ENCODE peak calls at places on chromosomes 3 and 15, in ten cellular contexts. Y is OCI-LY7, M is upper lobe of right lung, C is SK-N-SH, U is B cell, Q is endothelial cell of umbilical vein, K is RWPE1, T is esophagus muscularis mucosa, E is stomach, J is GM23338. B is an unnamed sample.

GRCh38 chr3:188217011-188217463 is 63.1 kb downstream of the LPP start:
- DNase-seq in Y (peak; percentile 85), M (no peak), C (no peak), U (no peak), Q (no peak), K (no peak), T (no peak), E (peak; percentile 41), J (no peak), B (no peak)

GRCh38 chr3:15750879-15751278 is 46.9 kb downstream of the ANKRD28 start:
- DNase-seq in Y (no peak), M (no peak), C (no peak), U (no peak), Q (no peak), K (no peak), T (no peak), E (no peak), J (no peak), B (no peak)

GRCh38 chr3:138862924-138863775 is 28.4 kb upstream of the PIK3CB start:
- DNase-seq in Y (no peak), M (no peak), C (no peak), U (no peak), Q (peak; percentile 70), K (peak; percentile 79), T (no peak), E (peak; percentile 51), J (peak; percentile 62), B (no peak)

GRCh38 chr3:196528639-196529233 is 13.6 kb upstream of the SMCO1 start:
- DNase-seq in Y (peak; percentile 77), M (peak; percentile 89), C (peak; percentile 97), U (peak; percentile 73), Q (peak; percentile 54), K (peak; percentile 60), T (peak; percentile 93), E (peak; percentile 68), J (peak; percentile 87), B (peak; percentile 94)

GRCh38 chr3:61936344-61936937 is 375.1 kb downstream of the PTPRG start:
- DNase-seq in Y (peak; percentile 38), M (no peak), C (peak; percentile 35), U (no peak), Q (peak; percentile 39), K (no peak), T (peak; percentile 47), E (no peak), J (peak; percentile 78), B (no peak)

GRCh38 chr3:150737874-150738679 is 24.9 kb downstream of the SIAH2 start:
- DNase-seq in Y (no peak), M (no peak), C (no peak), U (no peak), Q (no peak), K (peak; percentile 72), T (peak; percentile 70), E (peak; percentile 44), J (peak; percentile 22), B (no peak)

GRCh38 chr3:125128861-125129501 is 73.2 kb upstream of the HEG1 start:
- DNase-seq in Y (no peak), M (peak; percentile 72), C (no peak), U (no peak), Q (no peak), K (no peak), T (no peak), E (no peak), J (no peak), B (no peak)

GRCh38 chr3:177190701-177191100 is 6.6 kb downstream of the TBL1XR1 start:
- DNase-seq in Y (no peak), M (no peak), C (no peak), U (no peak), Q (peak; percentile 36), K (no peak), T (no peak), E (no peak), J (no peak), B (no peak)

GRCh38 chr15:80615783-80616391 is 79.2 kb upstream of the ABHD17C start:
- DNase-seq in Y (no peak), M (peak; percentile 84), C (peak; percentile 59), U (no peak), Q (peak; percentile 79), K (peak; percentile 48), T (peak; percentile 92), E (peak; percentile 69), J (no peak), B (peak; percentile 76)

GRCh38 chr3:76369170-76369569 is 583.8 kb upstream of the ZNF717 start:
- DNase-seq in Y (no peak), M (no peak), C (no peak), U (no peak), Q (no peak), K (peak; percentile 3), T (no peak), E (no peak), J (peak; percentile 57), B (no peak)

GRCh38 chr3:66195347-66195783 is 25.4 kb upstream of the SLC25A26 start:
- DNase-seq in Y (no peak), M (peak; percentile 71), C (peak; percentile 87), U (no peak), Q (peak; percentile 59), K (peak; percentile 10), T (peak; percentile 87), E (peak; percentile 66), J (peak; percentile 83), B (no peak)
- TF ChIP-seq CTCF in Y (no peak), M (no peak), C (peak; percentile 50), U (no peak), Q (peak; percentile 10), K (no peak), T (no peak), E (no peak), J (no peak), B (peak; percentile 18)

DNA sequence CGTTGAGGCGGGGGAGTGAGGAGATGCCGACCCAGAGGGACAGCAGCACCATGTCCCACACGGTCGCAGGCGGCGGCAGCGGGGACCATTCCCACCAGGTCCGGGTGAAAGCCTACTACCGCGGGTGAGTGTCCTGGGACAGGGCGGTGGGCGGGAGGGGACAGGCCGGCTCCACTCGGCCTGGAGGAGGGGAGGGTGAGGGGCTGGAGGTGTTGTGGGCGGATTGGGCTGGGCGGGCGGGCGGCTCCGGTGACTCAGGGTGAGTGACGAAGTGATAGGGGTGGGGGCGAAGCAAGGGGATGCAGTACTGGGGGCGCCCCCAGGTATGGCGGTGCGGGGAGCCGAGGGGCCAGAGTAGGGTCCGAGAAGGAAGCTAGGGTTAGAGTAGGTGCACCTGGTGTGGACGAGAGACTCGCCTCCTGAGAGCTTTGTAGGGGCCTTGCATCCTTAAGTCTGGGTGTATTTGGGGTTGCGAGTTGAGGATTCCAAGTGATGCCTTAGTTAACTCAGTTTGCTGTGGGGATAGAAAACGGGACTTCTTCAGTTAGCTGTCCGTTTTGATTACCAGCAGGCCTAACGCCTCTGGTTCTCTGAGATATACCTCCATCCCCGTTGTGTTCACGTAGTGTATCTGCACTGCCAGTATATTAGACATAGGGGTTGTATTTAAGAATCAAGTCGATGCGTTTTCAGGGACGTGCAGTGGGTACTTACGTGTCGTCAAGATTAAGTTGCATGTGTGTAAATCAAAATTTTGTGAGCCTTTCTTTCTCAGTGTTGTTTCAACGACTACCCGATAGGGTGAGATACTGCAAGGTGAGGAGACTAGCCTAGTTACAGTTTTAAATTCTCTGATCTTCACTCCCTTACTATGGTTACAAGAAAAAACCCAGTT is 670 bp downstream of the PRKCI start:
- DNase-seq in Y (peak; percentile 63), M (no peak), C (peak; percentile 72), U (peak; percentile 43), Q (peak; percentile 54), K (peak; percentile 66), T (no peak), E (peak; percentile 34), J (peak; percentile 63), B (no peak)
- TF ChIP-seq CTCF in Y (peak; percentile 47), M (peak; percentile 20), C (peak; percentile 18), U (no peak), Q (peak; percentile 1), K (no peak), T (no peak), E (peak; percentile 10), J (peak; percentile 19), B (peak; percentile 19)

GRCh38 chr15:41930867-41931222 is 37.0 kb upstream of the SPTBN5 start:
- DNase-seq in Y (no peak), M (no peak), C (no peak), U (no peak), Q (no peak), K (no peak), T (no peak), E (no peak), J (no peak), B (no peak)

GRCh38 chr15:41932101-41932500 is 38.2 kb upstream of the SPTBN5 start:
- DNase-seq in Y (no peak), M (peak; percentile 45), C (no peak), U (no peak), Q (no peak), K (no peak), T (no peak), E (no peak), J (no peak), B (no peak)

GRCh38 chr15:41932511-41932910 is 38.7 kb upstream of the SPTBN5 start:
- DNase-seq in Y (no peak), M (peak; percentile 47), C (no peak), U (no peak), Q (no peak), K (no peak), T (no peak), E (no peak), J (no peak), B (no peak)

GRCh38 chr15:41928637-41929620 is 35.1 kb upstream of the SPTBN5 start:
- DNase-seq in Y (no peak), M (peak; percentile 73), C (peak; percentile 60), U (peak; percentile 83), Q (no peak), K (no peak), T (no peak), E (peak; percentile 34), J (no peak), B (no peak)

GRCh38 chr15:41930221-41930866 is 36.5 kb upstream of the SPTBN5 start:
- DNase-seq in Y (no peak), M (peak; percentile 63), C (peak; percentile 27), U (no peak), Q (peak; percentile 80), K (peak; percentile 92), T (no peak), E (no peak), J (no peak), B (no peak)
- TF ChIP-seq CTCF in Y (no peak), M (peak; percentile 28), C (peak; percentile 58), U (no peak), Q (peak; percentile 20), K (peak; percentile 69), T (peak; percentile 18), E (no peak), J (no peak), B (peak; percentile 27)

DNA sequence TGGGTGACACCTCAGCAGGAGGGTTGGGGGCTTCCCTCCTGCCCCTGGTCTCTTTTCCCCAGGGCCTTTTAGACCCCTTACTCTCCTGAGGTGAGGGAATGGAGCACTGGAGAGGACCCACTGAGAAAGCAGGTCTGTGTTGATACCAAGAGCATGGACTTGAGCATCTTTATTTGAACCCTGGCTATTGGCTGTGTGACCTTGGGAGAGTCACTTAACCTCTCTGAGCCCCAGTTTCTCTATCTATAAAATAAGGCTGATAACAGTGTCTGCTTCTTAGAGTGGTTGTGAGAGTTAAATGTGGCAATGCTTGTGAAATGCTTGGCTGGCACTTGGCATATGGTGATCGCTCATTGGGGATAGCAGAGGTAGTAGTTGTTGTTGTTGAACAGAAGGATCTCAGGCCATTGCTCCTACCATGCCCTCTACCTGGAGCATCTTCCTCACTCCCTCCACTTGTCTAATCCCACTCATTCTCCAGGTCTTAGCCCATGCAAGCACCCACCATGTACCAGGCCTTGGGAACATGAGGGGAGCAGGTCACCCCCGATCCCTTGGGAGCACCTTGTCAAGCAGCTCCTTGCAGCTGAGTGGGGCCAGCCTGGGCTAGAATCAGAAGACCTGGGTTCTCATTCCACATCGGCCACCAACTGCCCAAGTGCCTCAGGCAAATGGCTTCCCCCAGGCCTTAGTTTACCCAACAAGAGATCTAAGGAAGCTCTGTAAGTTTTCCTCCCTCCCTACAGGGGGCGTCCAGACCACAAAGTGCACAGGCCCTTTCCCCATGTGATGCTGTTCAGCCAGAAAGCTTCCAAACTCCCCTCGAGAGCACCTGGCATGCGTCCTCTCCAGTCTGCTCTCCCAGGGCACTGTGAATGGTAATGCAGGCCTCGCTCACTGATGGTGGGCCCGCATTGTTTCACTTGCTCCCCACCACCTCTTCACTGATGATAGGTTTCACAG is 96.7 kb downstream of the LSM3 start:
- DNase-seq in Y (peak; percentile 69), M (no peak), C (peak; percentile 43), U (no peak), Q (peak; percentile 11), K (no peak), T (no peak), E (no peak), J (peak; percentile 82), B (no peak)
- TF ChIP-seq CTCF in Y (peak; percentile 80), M (peak; percentile 9), C (peak; percentile 36), U (no peak), Q (peak; percentile 55), K (no peak), T (no peak), E (no peak), J (peak; percentile 60), B (peak; percentile 36)